ENCODE peak calls at places on chromosomes 3 and 15, in ten cellular contexts. A, J, U, S, D, I, T, Q, G and Y are unnamed samples.

GRCh38 chr3:126147932-126148683 is 32.3 kb downstream of the ALDH1L1 start:
- DNase-seq in A (no peak), J (no peak), U (no peak), S (no peak), D (no peak), I (no peak), T (no peak), Q (no peak), G (no peak), Y (no peak)

GRCh38 chr3:175357758-175358157 is 498.6 kb downstream of the NAALADL2 start:
- DNase-seq in A (no peak), J (no peak), U (no peak), S (no peak), D (no peak), I (peak), T (no peak), Q (no peak), G (no peak), Y (no peak)

GRCh38 chr3:181316481-181316880 is 326.9 kb upstream of the DNAJC19 start:
- DNase-seq in A (no peak), J (no peak), U (no peak), S (no peak), D (peak), I (peak), T (no peak), Q (no peak), G (no peak), Y (no peak)

GRCh38 chr3:185630182-185630622 is 44.1 kb downstream of the SENP2 start:
- DNase-seq in A (no peak), J (no peak), U (no peak), S (peak), D (peak), I (no peak), T (peak), Q (no peak), G (no peak), Y (no peak)

GRCh38 chr15:60933914-60934885 is 294.9 kb downstream of the RORA start:
- DNase-seq in A (no peak), J (no peak), U (no peak), S (no peak), D (no peak), I (peak), T (no peak), Q (no peak), G (no peak), Y (peak)

GRCh38 chr3:30475038-30475808 is 131.2 kb upstream of the TGFBR2 start:
- DNase-seq in A (peak), J (peak), U (no peak), S (no peak), D (no peak), I (peak), T (no peak), Q (no peak), G (no peak), Y (no peak)

GRCh38 chr3:126153695-126154360 is 26.6 kb downstream of the ALDH1L1 start:
- DNase-seq in A (no peak), J (no peak), U (no peak), S (no peak), D (no peak), I (no peak), T (no peak), Q (no peak), G (no peak), Y (no peak)

GRCh38 chr3:71423151-71423906 is 160.2 kb downstream of the FOXP1 start:
- DNase-seq in A (no peak), J (no peak), U (no peak), S (no peak), D (peak), I (peak), T (no peak), Q (no peak), G (no peak), Y (peak)

GRCh38 chr3:117281371-117281770 is 571.8 kb downstream of the TUSC7 start:
- DNase-seq in A (no peak), J (no peak), U (no peak), S (no peak), D (no peak), I (no peak), T (no peak), Q (no peak), G (no peak), Y (no peak)

GRCh38 chr3:157029365-157029790 is 130.6 kb downstream of the CCNL1 start:
- DNase-seq in A (peak), J (no peak), U (no peak), S (no peak), D (no peak), I (no peak), T (no peak), Q (no peak), G (no peak), Y (no peak)

GRCh38 chr3:179837374-179837773 is 184.5 kb downstream of the USP13 start:
- DNase-seq in A (no peak), J (no peak), U (no peak), S (no peak), D (peak), I (peak), T (no peak), Q (no peak), G (no peak), Y (no peak)

GRCh38 chr3:126938520-126939346 is 44.2 kb upstream of the PLXNA1 start:
- DNase-seq in A (no peak), J (no peak), U (no peak), S (no peak), D (no peak), I (no peak), T (no peak), Q (no peak), G (no peak), Y (no peak)

GRCh38 chr15:55990516-55990915 is 2.9 kb downstream of the NEDD4 start:
- DNase-seq in A (no peak), J (no peak), U (no peak), S (no peak), D (no peak), I (no peak), T (no peak), Q (no peak), G (no peak), Y (peak)

GRCh38 chr3:169041677-169042171 is 621.8 kb downstream of the MECOM start:
- DNase-seq in A (no peak), J (no peak), U (no peak), S (no peak), D (peak), I (peak), T (no peak), Q (no peak), G (no peak), Y (no peak)

GRCh38 chr15:73851679-73852078 is 21.7 kb upstream of the TBC1D21 start:
- DNase-seq in A (no peak), J (peak), U (peak), S (no peak), D (peak), I (peak), T (peak), Q (no peak), G (no peak), Y (no peak)

GRCh38 chr15:31867536-31868442 is 162.5 kb upstream of the CHRNA7 start:
- DNase-seq in A (peak), J (peak), U (peak), S (peak), D (peak), I (peak), T (no peak), Q (peak), G (peak), Y (peak)

GRCh38 chr15:74417230-74417629 is 16.5 kb downstream of the SEMA7A start:
- DNase-seq in A (no peak), J (no peak), U (no peak), S (no peak), D (peak), I (no peak), T (peak), Q (no peak), G (no peak), Y (no peak)

GRCh38 chr15:50452927-50453326 is 28.7 kb downstream of the USP8 start:
- DNase-seq in A (no peak), J (no peak), U (no peak), S (no peak), D (peak), I (no peak), T (no peak), Q (no peak), G (no peak), Y (no peak)

GRCh38 chr3:126973814-126974213 is 9.1 kb upstream of the PLXNA1 start:
- DNase-seq in A (no peak), J (no peak), U (no peak), S (no peak), D (no peak), I (no peak), T (no peak), Q (no peak), G (no peak), Y (no peak)

GRCh38 chr3:30437172-30437571 is 169.2 kb upstream of the TGFBR2 start:
- DNase-seq in A (no peak), J (no peak), U (no peak), S (no peak), D (peak), I (peak), T (no peak), Q (no peak), G (no peak), Y (no peak)

GRCh38 chr3:101992861-101993260 is 143.5 kb downstream of the NFKBIZ start:
- DNase-seq in A (no peak), J (no peak), U (no peak), S (no peak), D (no peak), I (no peak), T (no peak), Q (no peak), G (no peak), Y (no peak)

GRCh38 chr3:48058089-48058488 is 41.9 kb upstream of the MAP4 start:
- DNase-seq in A (no peak), J (no peak), U (no peak), S (no peak), D (peak), I (no peak), T (no peak), Q (no peak), G (no peak), Y (no peak)

GRCh38 chr15:73988075-73988969 is 3.8 kb downstream of the STOML1 start:
- DNase-seq in A (no peak), J (peak), U (no peak), S (no peak), D (peak), I (no peak), T (no peak), Q (no peak), G (no peak), Y (no peak)

GRCh38 chr15:68431037-68431791 is 749 bp downstream of the ITGA11 start:
- DNase-seq in A (no peak), J (no peak), U (no peak), S (no peak), D (peak), I (peak), T (no peak), Q (no peak), G (no peak), Y (no peak)

GRCh38 chr15:42707068-42707467 is 29.9 kb downstream of the CDAN1 start:
- DNase-seq in A (no peak), J (no peak), U (no peak), S (no peak), D (peak), I (no peak), T (peak), Q (no peak), G (no peak), Y (no peak)

GRCh38 chr15:68313501-68314390 is 36.2 kb downstream of the FEM1B start:
- DNase-seq in A (no peak), J (no peak), U (no peak), S (no peak), D (no peak), I (no peak), T (no peak), Q (no peak), G (no peak), Y (no peak)

GRCh38 chr3:55795296-55795695 is 308.2 kb upstream of the WNT5A start:
- DNase-seq in A (no peak), J (no peak), U (no peak), S (no peak), D (no peak), I (no peak), T (no peak), Q (no peak), G (no peak), Y (no peak)

GRCh38 chr3:112074616-112075497 is 11.3 kb upstream of the C3orf52 start:
- DNase-seq in A (no peak), J (peak), U (no peak), S (no peak), D (peak), I (peak), T (peak), Q (no peak), G (peak), Y (peak)

GRCh38 chr3:146594843-146595482 is 10.2 kb downstream of the PLSCR5 start:
- DNase-seq in A (no peak), J (no peak), U (no peak), S (no peak), D (peak), I (no peak), T (no peak), Q (no peak), G (no peak), Y (no peak)

GRCh38 chr3:112149136-112149535 is 16.1 kb upstream of the GCSAM start:
- DNase-seq in A (no peak), J (no peak), U (no peak), S (no peak), D (no peak), I (no peak), T (no peak), Q (no peak), G (no peak), Y (no peak)

GRCh38 chr15:99050328-99050980 is 42.9 kb upstream of the PGPEP1L start:
- DNase-seq in A (no peak), J (no peak), U (no peak), S (no peak), D (no peak), I (no peak), T (no peak), Q (no peak), G (no peak), Y (no peak)

GRCh38 chr3:141529256-141530132 is 42.7 kb downstream of the RASA2 start:
- DNase-seq in A (no peak), J (no peak), U (no peak), S (no peak), D (peak), I (no peak), T (no peak), Q (no peak), G (no peak), Y (no peak)

GRCh38 chr3:189225431-189225830 is 53.7 kb downstream of the TPRG1 start:
- DNase-seq in A (no peak), J (no peak), U (no peak), S (no peak), D (no peak), I (peak), T (no peak), Q (no peak), G (no peak), Y (no peak)

GRCh38 chr15:48880070-48880634 is 2.2 kb downstream of the EID1 start:
- DNase-seq in A (no peak), J (no peak), U (no peak), S (no peak), D (no peak), I (no peak), T (no peak), Q (no peak), G (no peak), Y (no peak)

GRCh38 chr3:48560648-48561018 is 2.9 kb downstream of the UCN2 start:
- DNase-seq in A (no peak), J (no peak), U (no peak), S (no peak), D (no peak), I (no peak), T (no peak), Q (no peak), G (no peak), Y (no peak)

GRCh38 chr3:197339841-197340520 is 41.6 kb upstream of the DLG1 start:
- DNase-seq in A (no peak), J (no peak), U (no peak), S (no peak), D (peak), I (peak), T (peak), Q (no peak), G (no peak), Y (no peak)

GRCh38 chr3:94694001-94694400 is 631.1 kb downstream of the NSUN3 start:
- DNase-seq in A (no peak), J (no peak), U (no peak), S (no peak), D (no peak), I (no peak), T (no peak), Q (no peak), G (no peak), Y (no peak)